ENCODE peak calls at places on chromosomes 16 and 17, in four cellular contexts. One of them, this sample, is unnamed.

GRCh38 chr16:56279132-56279531 is 87.8 kb downstream of the GNAO1 start:
- DNase-seq in A549: no peak
- DNase-seq in HepG2: no peak
- DNase-seq in K562: peak
- DNase-seq in this sample: no peak

GRCh38 chr17:18992454-18993130 is 12.0 kb downstream of the FAM83G start:
- DNase-seq in HepG2: no peak
- DNase-seq in K562: no peak
- DNase-seq in A549: no peak
- DNase-seq in this sample: no peak

GRCh38 chr17:2721603-2722002 is 10.0 kb upstream of the CLUH start:
- DNase-seq in K562: no peak
- DNase-seq in HepG2: no peak
- DNase-seq in A549: no peak
- DNase-seq in this sample: no peak

GRCh38 chr17:58520843-58521430 is 6.5 kb upstream of the MTMR4 start:
- DNase-seq in A549: no peak
- DNase-seq in HepG2: peak
- DNase-seq in K562: no peak
- DNase-seq in this sample: peak

GRCh38 chr17:77427471-77427991 is 286.8 kb downstream of the SEC14L1 start:
- DNase-seq in A549: no peak
- DNase-seq in HepG2: no peak
- DNase-seq in K562: no peak
- DNase-seq in this sample: no peak

GRCh38 chr16:4949986-4950385 is 8.1 kb upstream of the SEC14L5 start:
- DNase-seq in HepG2: no peak
- DNase-seq in K562: no peak
- DNase-seq in A549: no peak
- DNase-seq in this sample: no peak

GRCh38 chr16:7160093-7160492 is 172.6 kb upstream of the RBFOX1 start:
- DNase-seq in HepG2: no peak
- DNase-seq in A549: no peak
- DNase-seq in K562: no peak
- DNase-seq in this sample: no peak

GRCh38 chr16:89847930-89848297 is 19.6 kb downstream of the SPIRE2 start:
- DNase-seq in HepG2: no peak
- DNase-seq in K562: no peak
- DNase-seq in A549: no peak
- DNase-seq in this sample: no peak

GRCh38 chr17:72390675-72391501 is 270.1 kb downstream of the SOX9 start:
- DNase-seq in K562: no peak
- DNase-seq in HepG2: no peak
- DNase-seq in A549: no peak
- DNase-seq in this sample: no peak

GRCh38 chr17:67290994-67291362 is 46.0 kb upstream of the HELZ start:
- DNase-seq in K562: no peak
- DNase-seq in A549: no peak
- DNase-seq in HepG2: no peak
- DNase-seq in this sample: no peak

GRCh38 chr16:68651136-68651535 is 6.0 kb downstream of the CDH3 start:
- DNase-seq in A549: no peak
- DNase-seq in K562: no peak
- DNase-seq in HepG2: no peak
- DNase-seq in this sample: no peak

GRCh38 chr17:36920032-36921000 is 17.0 kb upstream of the LHX1 start:
- DNase-seq in HepG2: no peak
- DNase-seq in A549: peak
- DNase-seq in K562: peak
- DNase-seq in this sample: no peak

GRCh38 chr16:84950906-84951305 is 60.4 kb downstream of the ZDHHC7 start:
- DNase-seq in A549: peak
- DNase-seq in HepG2: peak
- DNase-seq in K562: peak
- DNase-seq in this sample: peak

GRCh38 chr17:38917259-38917658 is 8.2 kb upstream of the LASP1NB start:
- DNase-seq in K562: no peak
- DNase-seq in HepG2: no peak
- DNase-seq in A549: no peak
- DNase-seq in this sample: no peak

GRCh38 chr16:67807148-67807682 is 526 bp downstream of the TSNAXIP1 start:
- DNase-seq in A549: no peak
- DNase-seq in K562: no peak
- DNase-seq in HepG2: no peak
- DNase-seq in this sample: no peak

GRCh38 chr17:14580494-14580893 is 279.6 kb downstream of the HS3ST3B1 start:
- DNase-seq in A549: no peak
- DNase-seq in HepG2: no peak
- DNase-seq in K562: no peak
- DNase-seq in this sample: no peak

GRCh38 chr16:27048316-27048715 is 18.4 kb upstream of the C16orf82 start:
- DNase-seq in HepG2: no peak
- DNase-seq in A549: no peak
- DNase-seq in K562: no peak
- DNase-seq in this sample: no peak

GRCh38 chr17:30716461-30717289 is 107.8 kb downstream of the CRLF3 start:
- DNase-seq in K562: no peak
- DNase-seq in A549: no peak
- DNase-seq in HepG2: no peak
- DNase-seq in this sample: peak

GRCh38 chr17:38732376-38733314 is 2.5 kb downstream of the CISD3 start:
- DNase-seq in K562: no peak
- DNase-seq in HepG2: no peak
- DNase-seq in A549: no peak
- DNase-seq in this sample: no peak

GRCh38 chr17:45430006-45430737 is 2.5 kb downstream of the ARHGAP27 start:
- DNase-seq in K562: no peak
- DNase-seq in HepG2: no peak
- DNase-seq in A549: no peak
- DNase-seq in this sample: peak

GRCh38 chr17:74758846-74759163 is 10.4 kb downstream of the NHERF1 start:
- DNase-seq in A549: peak
- DNase-seq in K562: no peak
- DNase-seq in HepG2: no peak
- DNase-seq in this sample: no peak

DNA sequence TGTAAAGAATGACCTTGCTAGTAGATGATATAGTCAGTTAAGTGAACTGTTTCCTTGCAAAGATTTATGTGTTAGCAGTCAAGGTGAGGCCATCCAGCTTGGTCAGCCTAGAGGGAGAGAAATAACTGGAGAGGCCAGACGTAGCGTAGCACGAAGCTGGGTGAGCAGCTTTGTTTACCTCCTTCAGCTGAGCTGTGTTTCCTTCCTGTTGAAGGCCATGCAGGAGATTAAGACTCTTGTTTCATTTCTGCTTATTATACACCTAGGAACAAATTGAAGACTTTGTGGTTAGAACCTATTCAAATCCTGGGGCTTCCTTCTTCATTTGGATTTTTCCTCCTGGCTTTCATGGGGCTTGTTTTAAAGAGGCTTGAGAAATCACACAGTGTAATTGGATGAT is 267.1 kb downstream of the PHKB start:
- DNase-seq in A549: no peak
- DNase-seq in K562: no peak
- DNase-seq in HepG2: no peak
- DNase-seq in this sample: no peak
- TF ChIP-seq HMGXB4 in A549: no peak
- TF ChIP-seq HMGXB4 in K562: no peak
- TF ChIP-seq HMGXB4 in HepG2: no peak
- TF ChIP-seq HMGXB4 in this sample: no peak

DNA sequence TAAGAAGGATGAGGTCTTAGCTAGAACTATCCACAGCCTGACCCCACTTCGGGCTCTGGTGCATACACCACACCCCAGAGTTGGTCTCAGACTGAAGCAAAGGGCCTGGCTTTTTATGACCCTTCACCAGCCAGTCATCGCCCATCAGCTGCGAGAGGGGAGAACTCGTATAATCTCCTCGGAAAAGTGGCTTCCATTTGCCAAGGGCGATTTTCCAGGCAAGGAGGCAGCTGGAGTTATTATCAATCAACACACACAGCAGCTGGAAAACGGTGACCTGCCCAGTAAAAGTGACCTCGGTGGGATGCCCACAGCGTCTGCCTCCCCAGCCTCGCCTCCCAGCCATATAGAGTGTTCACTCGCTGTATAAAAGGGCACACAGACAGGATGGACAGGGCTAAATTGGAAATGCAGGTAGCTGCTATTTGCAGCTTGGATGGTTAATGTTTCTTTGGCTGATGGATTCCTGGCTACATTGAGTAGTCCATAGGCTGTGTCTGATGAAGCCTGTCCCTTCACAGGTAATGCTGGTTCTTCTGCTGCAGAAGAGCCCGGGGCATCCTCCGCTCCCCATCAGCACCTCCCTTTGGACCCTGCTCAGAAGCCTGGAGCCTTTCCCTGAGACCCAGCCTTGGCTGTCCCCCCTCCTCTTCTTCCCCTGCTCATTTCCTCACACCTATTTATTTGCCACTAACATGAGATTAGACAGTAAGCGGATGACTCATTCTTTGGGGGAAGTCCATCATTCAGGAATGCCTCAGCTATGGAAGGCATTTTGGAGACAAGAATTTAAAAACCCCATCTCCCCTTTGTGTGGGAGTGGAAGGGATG is 45.7 kb downstream of the TMEM186 start:
- DNase-seq in A549: peak
- DNase-seq in K562: no peak
- DNase-seq in HepG2: peak
- DNase-seq in this sample: no peak
- TF ChIP-seq HMGXB4 in A549: no peak
- TF ChIP-seq HMGXB4 in K562: no peak
- TF ChIP-seq HMGXB4 in HepG2: no peak
- TF ChIP-seq HMGXB4 in this sample: no peak

GRCh38 chr17:61467416-61468262 is 15.4 kb downstream of the TBX4 start:
- DNase-seq in K562: peak
- DNase-seq in A549: no peak
- DNase-seq in HepG2: no peak
- DNase-seq in this sample: peak
- TF ChIP-seq HMGXB4 in K562: no peak
- TF ChIP-seq HMGXB4 in A549: no peak
- TF ChIP-seq HMGXB4 in HepG2: no peak
- TF ChIP-seq HMGXB4 in this sample: no peak

DNA sequence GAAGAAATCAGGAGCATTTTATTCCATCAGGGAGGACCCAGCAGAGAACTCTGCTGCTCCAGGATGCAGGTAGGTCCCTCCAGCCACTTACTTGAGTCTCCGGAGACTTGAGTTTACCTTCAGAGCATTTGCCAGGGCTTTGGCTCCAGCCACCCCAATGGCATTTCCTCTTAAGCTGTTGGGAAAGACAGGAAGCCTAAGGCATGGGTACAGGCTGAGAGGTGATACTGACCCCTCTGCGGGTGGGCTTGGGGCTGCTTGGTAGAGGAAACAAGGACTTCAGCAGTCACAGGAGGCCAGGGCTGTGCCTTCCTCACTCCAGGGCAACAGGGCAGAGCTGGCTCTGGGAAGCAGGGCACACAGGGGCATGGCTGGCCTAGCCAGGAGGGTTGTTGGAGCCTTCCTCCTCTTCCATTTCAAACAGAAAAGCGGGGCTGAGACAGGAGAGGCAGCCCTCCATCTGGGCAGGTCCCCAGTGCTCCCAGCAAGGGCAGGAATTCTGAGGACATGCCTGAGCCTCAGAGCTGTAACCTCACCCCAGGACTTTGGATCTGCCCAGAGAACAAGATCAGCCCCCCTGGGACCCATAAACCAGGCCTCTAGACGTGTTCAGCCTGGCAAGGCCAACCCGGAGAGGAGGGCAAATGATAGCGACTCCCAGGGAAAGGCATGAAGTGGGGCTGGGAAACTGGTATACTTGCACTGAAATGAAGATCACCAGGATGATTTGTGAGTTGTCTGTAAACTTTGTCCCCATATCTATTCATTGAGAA is 34.4 kb downstream of the NLRC3 start:
- DNase-seq in K562: no peak
- DNase-seq in A549: no peak
- DNase-seq in HepG2: no peak
- DNase-seq in this sample: no peak
- TF ChIP-seq HMGXB4 in K562: no peak
- TF ChIP-seq HMGXB4 in A549: no peak
- TF ChIP-seq HMGXB4 in HepG2: no peak
- TF ChIP-seq HMGXB4 in this sample: no peak

DNA sequence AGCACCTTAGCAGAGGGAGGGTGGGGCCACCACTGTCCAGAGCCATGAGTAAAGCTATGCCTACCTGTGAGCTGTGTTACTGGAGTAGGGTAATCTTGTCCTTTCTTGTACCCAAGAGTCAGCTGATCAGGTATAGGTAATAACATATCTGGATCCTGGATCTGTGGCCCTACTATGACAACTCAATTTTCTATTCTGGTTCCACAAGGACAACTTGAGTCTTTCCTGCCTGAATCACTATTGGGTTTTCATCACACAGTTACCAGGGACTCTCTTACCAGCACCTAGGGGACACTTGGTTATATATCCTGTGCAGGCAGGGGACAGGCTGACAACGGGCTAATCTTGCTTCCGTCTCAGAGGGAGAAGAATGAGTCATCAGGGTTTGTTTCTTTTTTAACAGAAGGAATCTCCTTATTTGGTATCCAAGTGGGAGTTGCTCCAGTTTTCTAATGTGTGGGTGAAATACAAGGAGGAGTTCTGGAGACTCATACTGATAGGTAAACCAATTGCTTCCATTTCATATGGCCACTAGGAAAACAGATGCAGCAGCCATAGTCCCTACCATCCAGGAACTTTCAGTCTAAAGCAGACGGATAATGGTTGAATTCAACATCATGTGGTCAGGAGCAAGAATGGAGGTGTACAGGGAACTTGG is 6.8 kb downstream of the ZNF267 start:
- DNase-seq in K562: peak
- DNase-seq in A549: no peak
- DNase-seq in HepG2: no peak
- DNase-seq in this sample: no peak
- TF ChIP-seq HMGXB4 in K562: no peak
- TF ChIP-seq HMGXB4 in A549: no peak
- TF ChIP-seq HMGXB4 in HepG2: no peak
- TF ChIP-seq HMGXB4 in this sample: no peak

DNA sequence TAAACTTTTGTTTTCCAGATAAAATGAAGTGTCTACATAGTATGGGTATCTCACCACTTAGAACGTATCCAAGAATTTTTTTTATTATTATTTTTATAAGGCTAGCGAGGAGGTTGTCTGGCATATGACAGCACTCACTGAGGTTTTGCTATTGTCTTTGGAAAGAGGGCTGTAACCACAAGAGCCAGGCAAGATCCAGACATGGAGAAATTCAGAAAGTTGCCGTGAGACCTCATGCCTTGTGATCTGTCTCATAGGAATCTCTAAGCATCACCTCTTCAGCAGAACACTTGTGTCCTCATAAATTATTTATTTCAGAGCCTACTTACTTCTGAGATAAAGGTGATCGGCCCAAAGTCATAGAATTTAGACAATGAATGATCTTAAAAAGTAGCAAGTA is 410.8 kb downstream of the CDH11 start:
- DNase-seq in A549: no peak
- DNase-seq in HepG2: no peak
- DNase-seq in K562: no peak
- DNase-seq in this sample: no peak
- TF ChIP-seq HMGXB4 in A549: no peak
- TF ChIP-seq HMGXB4 in HepG2: no peak
- TF ChIP-seq HMGXB4 in K562: no peak
- TF ChIP-seq HMGXB4 in this sample: no peak

This sample was measured in WTC11.